ENCODE peak calls at places on chromosomes 7 and 10, in eight cellular contexts. T is occipital lobe, I is OCI-M1, Y is cardiac fibroblast, V is Caco-2, J is bronchial epithelial cell, G is NCI-H460, P is tibial artery. K is an unnamed sample.

GRCh38 chr10:17805921-17806577 is 3.1 kb upstream of the MRC1 start:
- DNase-seq in V (peak; percentile 56), J (no peak), I (peak; percentile 57), T (no peak), Y (no peak), G (no peak), P (no peak), K (no peak)

GRCh38 chr10:77970869-77971803 is 44.6 kb upstream of the DLG5 start:
- DNase-seq in Y (peak; percentile 95), T (no peak), J (peak; percentile 50), V (peak; percentile 3), G (peak; percentile 11), P (peak; percentile 90), I (peak; percentile 75), K (peak; percentile 99)

GRCh38 chr7:91657386-91658120 is 222.9 kb downstream of the MTERF1 start:
- DNase-seq in P (no peak), I (no peak), G (no peak), V (peak; percentile 6), T (no peak), J (peak; percentile 74), Y (peak; percentile 93), K (peak; percentile 38)

GRCh38 chr7:138579136-138579535 is 119.1 kb downstream of the TRIM24 start:
- DNase-seq in T (no peak), G (no peak), V (no peak), I (no peak), P (no peak), J (no peak), Y (no peak), K (no peak)

GRCh38 chr7:57211428-57212100 is 79.3 kb upstream of the ZNF479 start:
- DNase-seq in Y (no peak), T (no peak), V (no peak), G (no peak), J (no peak), P (no peak), I (no peak), K (no peak)

GRCh38 chr7:29495618-29496017 is 68.0 kb upstream of the PRR15 start:
- DNase-seq in V (no peak), I (no peak), G (no peak), P (no peak), J (no peak), Y (no peak), T (no peak), K (no peak)

GRCh38 chr10:88062385-88062784 is 199.0 kb downstream of the PTEN start:
- DNase-seq in V (no peak), Y (no peak), T (no peak), J (no peak), I (no peak), P (no peak), G (no peak), K (no peak)

GRCh38 chr7:101935521-101936141 is 118.2 kb downstream of the CUX1 start:
- DNase-seq in Y (no peak), V (no peak), I (no peak), T (no peak), P (peak; percentile 77), J (no peak), G (no peak), K (no peak)

GRCh38 chr10:112956631-112957350 is 6.7 kb downstream of the TCF7L2 start:
- DNase-seq in T (no peak), Y (no peak), P (no peak), V (no peak), I (no peak), G (no peak), J (no peak), K (peak; percentile 47)

GRCh38 chr10:100743626-100744135 is 1.7 kb upstream of the PAX2 start:
- DNase-seq in J (peak; percentile 33), I (peak; percentile 85), V (peak; percentile 67), Y (peak; percentile 77), G (peak; percentile 70), T (no peak), P (no peak), K (peak; percentile 65)

GRCh38 chr7:13117103-13117502 is 429.7 kb downstream of the ARL4A start:
- DNase-seq in T (no peak), Y (peak; percentile 27), V (peak; percentile 19), P (no peak), G (no peak), I (peak; percentile 21), J (peak; percentile 26), K (no peak)

GRCh38 chr7:10076661-10077300 is 896.9 kb upstream of the PHF14 start:
- DNase-seq in V (no peak), P (no peak), Y (no peak), J (no peak), T (no peak), I (peak; percentile 25), G (no peak), K (no peak)

GRCh38 chr10:111203615-111204014 is 126.8 kb downstream of the ADRA2A start:
- DNase-seq in G (no peak), P (no peak), Y (no peak), I (no peak), V (no peak), T (no peak), J (no peak), K (peak; percentile 3)

GRCh38 chr10:77587424-77587806 is 50.2 kb downstream of the KCNMA1 start:
- DNase-seq in V (peak; percentile 72), G (no peak), I (no peak), T (no peak), Y (no peak), J (no peak), P (no peak), K (no peak)

GRCh38 chr7:90720970-90721768 is 125.0 kb downstream of the CDK14 start:
- DNase-seq in G (no peak), P (peak; percentile 35), Y (peak; percentile 89), T (no peak), V (peak; percentile 89), I (no peak), J (peak; percentile 40), K (peak; percentile 56)

GRCh38 chr10:85319150-85319549 is 990.8 kb downstream of the CCSER2 start:
- DNase-seq in I (no peak), V (no peak), Y (no peak), J (peak; percentile 65), P (no peak), T (peak; percentile 38), G (no peak), K (no peak)

GRCh38 chr7:157495594-157495993 is 158.8 kb downstream of the DNAJB6 start:
- DNase-seq in G (no peak), T (no peak), J (no peak), V (no peak), P (no peak), I (no peak), Y (no peak), K (no peak)

GRCh38 chr10:126570631-126571170 is 99.8 kb downstream of the C10orf90 start:
- DNase-seq in T (no peak), P (no peak), Y (no peak), J (no peak), V (no peak), G (no peak), I (no peak), K (no peak)

GRCh38 chr7:45978731-45979211 is 57.7 kb upstream of the IGFBP3 start:
- DNase-seq in J (peak; percentile 34), V (no peak), Y (peak; percentile 20), T (no peak), P (no peak), G (no peak), I (no peak), K (no peak)

GRCh38 chr10:58373446-58373834 is 11.8 kb upstream of the TFAM start:
- DNase-seq in Y (no peak), I (no peak), P (no peak), V (no peak), T (no peak), G (no peak), J (peak; percentile 73), K (no peak)

GRCh38 chr7:156739596-156739995 is 99.0 kb downstream of the RNF32 start:
- DNase-seq in V (no peak), T (no peak), P (no peak), J (peak; percentile 62), I (no peak), Y (no peak), G (no peak), K (no peak)

GRCh38 chr10:21184984-21185383 is 287.9 kb upstream of the NEBL start:
- DNase-seq in Y (no peak), P (no peak), J (no peak), V (no peak), G (no peak), I (no peak), T (no peak), K (no peak)

GRCh38 chr7:87369216-87369615 is 23.8 kb downstream of the CROT start:
- DNase-seq in T (no peak), I (peak; percentile 70), V (no peak), P (no peak), Y (no peak), J (no peak), G (no peak), K (no peak)

GRCh38 chr10:133438711-133439273 is 14.4 kb upstream of the SPRN start:
- DNase-seq in V (peak; percentile 45), J (peak; percentile 15), T (no peak), G (peak; percentile 33), I (peak; percentile 81), Y (no peak), P (no peak), K (peak; percentile 11)

GRCh38 chr7:75866497-75867389 is 12.1 kb upstream of the RHBDD2 start:
- DNase-seq in I (peak; percentile 83), J (peak; percentile 61), G (peak; percentile 70), T (peak; percentile 16), Y (peak; percentile 79), P (peak; percentile 59), V (peak; percentile 71), K (peak; percentile 74)

GRCh38 chr10:91163269-91163708 is 57.2 kb upstream of the PCGF5 start:
- DNase-seq in V (peak; percentile 50), I (peak; percentile 37), J (peak; percentile 27), Y (peak; percentile 70), P (peak; percentile 52), G (peak; percentile 36), T (peak; percentile 57), K (peak; percentile 66)

GRCh38 chr10:124037784-124038183 is 55.6 kb downstream of the CHST15 start:
- DNase-seq in Y (no peak), P (no peak), G (no peak), I (no peak), V (no peak), T (no peak), J (no peak), K (no peak)

K was measured in fibroblast of villous mesenchyme.